ENCODE peak calls at places on chromosomes 5 and 9, in four cellular contexts. R, K, L and Y are unnamed samples.

GRCh38 chr5:59525957-59526356 is 367.6 kb downstream of the PDE4D start:
- DNase-seq in R (no peak), K (no peak), L (no peak), Y (no peak)

GRCh38 chr5:136776022-136776927 is 410.9 kb upstream of the TRPC7 start:
- DNase-seq in R (no peak), K (no peak), L (no peak), Y (no peak)

GRCh38 chr5:58056546-58056945 is 403.3 kb downstream of the PLK2 start:
- DNase-seq in R (no peak), K (peak), L (no peak), Y (no peak)

GRCh38 chr5:57718155-57718554 is 235.5 kb upstream of the ACTBL2 start:
- DNase-seq in R (no peak), K (no peak), L (no peak), Y (no peak)

GRCh38 chr9:109996936-109997580 is 210.9 kb downstream of the C9orf152 start:
- DNase-seq in R (no peak), K (no peak), L (no peak), Y (no peak)

GRCh38 chr5:164934039-164934438 is 1428.6 kb downstream of the MAT2B start:
- DNase-seq in R (no peak), K (no peak), L (no peak), Y (no peak)

GRCh38 chr5:134435525-134435924 is 23.8 kb upstream of the CDKN2AIPNL start:
- DNase-seq in R (no peak), K (no peak), L (no peak), Y (no peak)

GRCh38 chr5:125266106-125266505 is 519.7 kb upstream of the ZNF608 start:
- DNase-seq in R (no peak), K (no peak), L (no peak), Y (no peak)

GRCh38 chr9:134236001-134236421 is 71.6 kb upstream of the RNU6ATAC start:
- DNase-seq in R (no peak), K (no peak), L (peak), Y (no peak)

GRCh38 chr9:16103613-16104012 is 550.8 kb downstream of the CCDC171 start:
- DNase-seq in R (no peak), K (peak), L (peak), Y (peak)

GRCh38 chr5:133668458-133668857 is 56.1 kb upstream of the FSTL4 start:
- DNase-seq in R (no peak), K (no peak), L (no peak), Y (no peak)

GRCh38 chr9:132798817-132799790 is 79.0 kb downstream of the AK8 start:
- DNase-seq in R (peak), K (peak), L (peak), Y (no peak)

GRCh38 chr5:170632266-170632984 is 128.6 kb downstream of the KCNIP1 start:
- DNase-seq in R (no peak), K (no peak), L (no peak), Y (no peak)

GRCh38 chr9:120734607-120735006 is 20.3 kb upstream of the MEGF9 start:
- DNase-seq in R (no peak), K (no peak), L (no peak), Y (no peak)

GRCh38 chr9:120737411-120737810 is 23.1 kb upstream of the MEGF9 start:
- DNase-seq in R (no peak), K (no peak), L (no peak), Y (no peak)

GRCh38 chr9:120733190-120733589 is 18.9 kb upstream of the MEGF9 start:
- DNase-seq in R (peak), K (no peak), L (no peak), Y (peak)

GRCh38 chr9:120735415-120736126 is 21.3 kb upstream of the MEGF9 start:
- DNase-seq in R (peak), K (no peak), L (peak), Y (peak)

DNA sequence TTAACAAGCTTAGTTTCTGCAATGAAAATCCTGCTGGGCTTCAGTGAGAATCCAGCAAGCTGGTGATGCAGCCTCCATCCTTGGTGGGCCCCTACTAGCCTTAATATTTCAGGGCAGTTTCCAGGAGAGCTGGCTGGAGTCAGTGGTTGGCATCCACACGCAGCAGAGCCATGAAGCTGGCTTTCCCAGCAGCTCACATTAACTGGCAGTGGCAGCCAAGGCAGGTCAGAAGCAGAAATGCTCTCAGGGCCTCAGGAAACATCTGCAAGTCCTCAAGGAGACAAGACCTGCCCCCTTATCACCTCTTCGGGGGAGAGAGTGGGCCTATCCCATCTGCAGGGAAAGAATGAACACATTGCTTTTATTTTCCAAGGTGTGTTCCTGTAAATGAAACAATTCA is 20.7 kb upstream of the MEGF9 start:
- DNase-seq in R (no peak), K (no peak), L (no peak), Y (no peak)
- TF ChIP-seq POLR2A in R (no peak), K (no peak), L (no peak), Y (no peak)

GRCh38 chr9:18459958-18460584 is 13.9 kb upstream of the ADAMTSL1 start:
- DNase-seq in R (no peak), K (no peak), L (no peak), Y (no peak)
- TF ChIP-seq POLR2A in R (no peak), K (no peak), L (no peak), Y (no peak)

DNA sequence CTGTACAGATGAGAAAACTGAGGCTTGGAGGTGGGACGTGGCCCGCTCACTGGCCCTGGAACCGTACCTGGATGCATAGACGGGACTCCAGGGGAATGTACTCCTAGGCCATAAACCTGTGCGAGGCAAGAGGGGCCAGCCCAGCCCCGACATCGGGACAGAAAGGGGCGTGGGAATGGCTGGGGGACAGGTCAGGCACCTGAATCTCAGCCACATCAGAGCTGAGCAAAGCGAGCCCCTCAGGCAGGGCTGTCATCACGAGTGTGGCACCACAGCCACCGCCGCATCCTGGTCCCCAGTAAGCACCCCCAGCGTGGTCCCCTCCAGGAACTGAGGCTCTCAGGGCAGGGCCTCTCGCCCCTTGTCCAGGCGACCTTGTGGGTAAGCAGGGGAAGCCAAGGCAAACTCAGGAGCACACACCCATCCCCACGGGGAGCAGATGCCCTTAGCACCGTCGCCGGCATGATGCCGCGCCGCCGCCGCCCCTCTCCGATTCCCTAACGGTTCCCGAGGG is 16.5 kb downstream of the NACC2 start:
- DNase-seq in R (no peak), K (no peak), L (no peak), Y (no peak)
- TF ChIP-seq POLR2A in R (no peak), K (no peak), L (no peak), Y (no peak)

GRCh38 chr5:72378636-72379289 is 58.6 kb downstream of the PTCD2 start:
- DNase-seq in R (no peak), K (no peak), L (peak), Y (peak)

GRCh38 chr5:72380491-72381274 is 60.5 kb downstream of the PTCD2 start:
- DNase-seq in R (no peak), K (no peak), L (no peak), Y (no peak)

GRCh38 chr5:72377920-72378635 is 57.9 kb downstream of the PTCD2 start:
- DNase-seq in R (no peak), K (no peak), L (peak), Y (no peak)

GRCh38 chr5:72383280-72384205 is 63.4 kb downstream of the PTCD2 start:
- DNase-seq in R (no peak), K (no peak), L (no peak), Y (no peak)

GRCh38 chr5:72379936-72380335 is 59.8 kb downstream of the PTCD2 start:
- DNase-seq in R (no peak), K (no peak), L (no peak), Y (no peak)
- TF ChIP-seq POLR2A in R (no peak), K (no peak), L (no peak), Y (no peak)

DNA sequence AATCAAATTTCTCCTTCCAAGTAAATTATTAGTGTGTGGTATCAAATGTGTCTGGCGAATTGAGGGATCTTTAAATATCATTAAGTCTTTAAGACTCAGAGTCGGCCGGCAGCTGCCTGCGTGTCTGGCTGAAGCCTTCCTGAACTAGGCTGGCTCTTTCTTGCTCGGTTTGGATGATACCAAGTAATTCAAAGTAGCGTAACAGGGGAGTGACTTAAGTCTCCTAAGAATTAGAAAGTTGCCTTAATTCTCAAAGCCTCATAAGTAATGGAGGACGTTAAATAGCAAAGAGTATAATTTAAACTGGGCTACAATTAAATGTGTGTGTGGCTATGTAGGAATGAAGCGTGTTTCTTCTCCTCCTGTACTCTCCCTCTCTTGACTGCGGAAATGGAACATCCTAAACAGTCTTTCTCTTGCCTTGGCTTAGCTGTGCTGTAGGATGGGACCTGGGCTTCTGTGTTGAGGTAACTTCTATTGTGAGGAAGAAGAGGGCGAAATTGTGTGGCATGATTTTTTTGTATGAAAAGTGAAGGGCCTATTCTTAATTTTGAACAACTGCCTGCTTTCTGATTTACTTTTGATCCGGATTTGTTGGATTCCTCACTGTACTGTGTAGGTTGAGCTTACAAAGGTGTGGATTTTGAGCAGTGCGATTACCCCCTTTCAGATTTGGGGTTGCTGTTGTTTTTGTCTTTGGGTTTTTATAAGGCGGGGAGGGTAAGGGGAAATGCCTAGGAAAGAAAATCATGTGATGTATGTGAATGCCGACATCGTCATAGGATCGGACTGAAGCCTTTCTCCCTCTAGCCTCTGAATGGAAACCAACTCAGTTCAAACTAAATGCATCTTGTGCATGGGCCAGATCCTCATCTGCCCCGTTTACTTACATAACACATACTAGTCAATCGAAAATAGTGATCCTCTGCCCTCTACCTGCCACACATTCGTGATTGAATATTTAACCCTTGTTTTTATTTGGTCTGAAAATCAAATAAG is 29.9 kb downstream of the CPEB4 start:
- DNase-seq in R (peak), K (peak), L (peak), Y (peak)
- TF ChIP-seq POLR2A in R (no peak), K (peak), L (peak), Y (peak)

GRCh38 chr9:95316794-95317118 is 753 bp downstream of the FANCC start:
- DNase-seq in R (peak), K (peak), L (peak), Y (peak)

GRCh38 chr9:95316274-95316673 is 1.2 kb downstream of the FANCC start:
- DNase-seq in R (no peak), K (no peak), L (no peak), Y (no peak)

GRCh38 chr9:95317119-95317892 is at the start of gene FANCC:
- DNase-seq in R (peak), K (peak), L (peak), Y (peak)

GRCh38 chr9:95315108-95315746 is 2.3 kb downstream of the FANCC start:
- DNase-seq in R (no peak), K (no peak), L (no peak), Y (no peak)

DNA sequence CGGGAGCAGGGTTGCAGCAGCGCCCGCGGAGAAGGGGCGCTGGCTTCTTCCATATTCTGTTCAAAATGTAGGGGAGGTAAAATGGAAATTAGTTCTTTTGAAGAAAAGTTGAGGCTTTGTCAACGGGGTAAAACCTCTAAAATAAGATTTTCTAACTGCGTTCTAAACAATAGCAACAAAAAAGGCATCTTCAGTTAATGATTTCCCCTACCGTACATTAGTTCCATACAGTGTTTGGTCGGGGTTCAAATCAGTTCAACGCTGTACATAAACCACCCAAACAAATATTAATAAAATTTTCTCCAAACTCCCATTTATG is 343 bp upstream of the FANCC start:
- DNase-seq in R (no peak), K (no peak), L (no peak), Y (no peak)
- TF ChIP-seq POLR2A in R (no peak), K (no peak), L (no peak), Y (peak)

DNA sequence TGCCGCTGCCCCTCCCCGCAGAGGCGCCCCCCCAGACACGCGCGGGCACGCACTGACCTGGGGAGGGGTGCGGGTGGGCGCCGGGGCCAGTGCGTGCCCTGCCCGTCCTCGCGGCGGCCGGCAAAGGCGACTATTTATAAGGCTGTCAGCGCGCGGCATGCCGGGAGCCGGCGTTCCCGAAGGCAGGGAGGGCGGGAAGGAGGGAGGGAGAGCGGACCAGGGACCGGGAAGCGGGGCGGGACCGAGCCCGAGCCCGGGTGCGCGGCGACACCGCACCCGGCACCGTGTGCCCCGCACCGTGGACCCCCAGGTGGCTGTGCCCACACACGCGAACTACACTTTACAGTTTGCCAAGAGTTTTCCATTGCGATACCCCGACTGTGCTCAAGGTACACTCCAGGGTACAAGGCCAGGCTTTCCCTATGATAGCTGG is at the start of gene AK1:
- DNase-seq in R (peak), K (peak), L (peak), Y (peak)
- TF ChIP-seq POLR2A in R (no peak), K (peak), L (no peak), Y (peak)